ENCODE peak calls at places on chromosomes 5 and 9, in seven cellular contexts. F is bronchial epithelial cell, Z is HepG2, K is cardiac fibroblast, R is lung, Y is hepatocyte, T is GM20000. G is an unnamed sample.

GRCh38 chr9:2663886-2664674 is 42.5 kb downstream of the VLDLR start:
- DNase-seq in F (no peak), Z (no peak), K (no peak), R (no peak), Y (no peak), T (no peak), G (no peak)

GRCh38 chr5:177336112-177336511 is 15.4 kb downstream of the LMAN2 start:
- DNase-seq in F (no peak), Z (peak), K (no peak), R (no peak), Y (no peak), T (no peak), G (no peak)

GRCh38 chr9:115930472-115930871 is 223.1 kb upstream of the PAPPA start:
- DNase-seq in F (peak), Z (no peak), K (peak), R (no peak), Y (no peak), T (no peak), G (no peak)

GRCh38 chr9:71755869-71756268 is 12.4 kb downstream of the CEMIP2 start:
- DNase-seq in F (no peak), Z (no peak), K (no peak), R (no peak), Y (no peak), T (no peak), G (no peak)

GRCh38 chr5:178545156-178545555 is 45.0 kb downstream of the COL23A1 start:
- DNase-seq in F (no peak), Z (no peak), K (no peak), R (no peak), Y (no peak), T (no peak), G (no peak)

GRCh38 chr5:128084228-128085167 is 932 bp downstream of the SLC12A2 start:
- DNase-seq in F (peak), Z (no peak), K (peak), R (peak), Y (peak), T (peak), G (peak)

GRCh38 chr5:43602818-43603534 is at the start of gene NNT:
- DNase-seq in F (no peak), Z (peak), K (peak), R (peak), Y (peak), T (peak), G (peak)

GRCh38 chr5:170307575-170308465 is 10.2 kb upstream of the LCP2 start:
- DNase-seq in F (peak), Z (no peak), K (peak), R (peak), Y (peak), T (no peak), G (no peak)

GRCh38 chr5:144254552-144254951 is 83.9 kb downstream of the KCTD16 start:
- DNase-seq in F (no peak), Z (no peak), K (no peak), R (no peak), Y (no peak), T (no peak), G (no peak)

GRCh38 chr5:173786296-173787187 is 101.6 kb upstream of the CPEB4 start:
- DNase-seq in F (no peak), Z (no peak), K (no peak), R (no peak), Y (no peak), T (peak), G (no peak)

GRCh38 chr5:84494453-84494852 is 109.8 kb upstream of the EDIL3 start:
- DNase-seq in F (peak), Z (no peak), K (peak), R (no peak), Y (no peak), T (no peak), G (no peak)

GRCh38 chr9:98207606-98208005 is 15.2 kb upstream of the CORO2A start:
- DNase-seq in F (no peak), Z (no peak), K (no peak), R (no peak), Y (no peak), T (no peak), G (no peak)
- TF ChIP-seq CTCF in F (peak), Z (peak), K (no peak), R (no peak), Y (peak), T (no peak), G (no peak)

GRCh38 chr5:135454946-135455345 is 2.8 kb upstream of the TIFAB start:
- DNase-seq in F (no peak), Z (no peak), K (no peak), R (no peak), Y (no peak), T (no peak), G (no peak)
- TF ChIP-seq CTCF in F (no peak), Z (no peak), K (no peak), R (no peak), Y (no peak), T (no peak), G (no peak)

DNA sequence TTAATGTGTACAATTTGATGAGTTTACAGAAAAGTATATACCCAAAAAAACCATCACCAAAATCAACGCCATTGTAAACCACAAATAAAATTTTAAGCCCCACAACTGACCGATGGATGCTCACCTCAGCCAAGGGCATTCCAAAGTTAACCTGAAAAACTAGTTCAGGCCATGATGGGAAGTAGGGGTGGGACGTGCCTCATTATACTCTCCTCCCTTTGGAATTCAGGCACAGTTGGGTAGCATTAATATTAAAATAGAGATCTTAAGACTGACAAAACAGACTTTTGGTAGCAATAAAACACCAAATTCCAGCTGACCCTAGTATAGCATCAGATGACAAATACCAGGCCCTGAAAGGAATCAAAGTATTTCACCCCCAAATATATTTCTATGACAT is 129.0 kb downstream of the CDH18 start:
- DNase-seq in F (no peak), Z (no peak), K (no peak), R (no peak), Y (no peak), T (no peak), G (no peak)
- TF ChIP-seq CTCF in F (no peak), Z (no peak), K (no peak), R (no peak), Y (no peak), T (no peak), G (no peak)

GRCh38 chr9:37301369-37302172 is 120.9 kb upstream of the GRHPR start:
- DNase-seq in F (no peak), Z (no peak), K (no peak), R (no peak), Y (no peak), T (no peak), G (no peak)
- TF ChIP-seq CTCF in F (no peak), Z (no peak), K (no peak), R (no peak), Y (no peak), T (no peak), G (no peak)

GRCh38 chr5:33180900-33181299 is 259.9 kb upstream of the TARS1 start:
- DNase-seq in F (peak), Z (no peak), K (peak), R (no peak), Y (no peak), T (no peak), G (no peak)
- TF ChIP-seq CTCF in F (peak), Z (peak), K (peak), R (no peak), Y (peak), T (no peak), G (peak)

DNA sequence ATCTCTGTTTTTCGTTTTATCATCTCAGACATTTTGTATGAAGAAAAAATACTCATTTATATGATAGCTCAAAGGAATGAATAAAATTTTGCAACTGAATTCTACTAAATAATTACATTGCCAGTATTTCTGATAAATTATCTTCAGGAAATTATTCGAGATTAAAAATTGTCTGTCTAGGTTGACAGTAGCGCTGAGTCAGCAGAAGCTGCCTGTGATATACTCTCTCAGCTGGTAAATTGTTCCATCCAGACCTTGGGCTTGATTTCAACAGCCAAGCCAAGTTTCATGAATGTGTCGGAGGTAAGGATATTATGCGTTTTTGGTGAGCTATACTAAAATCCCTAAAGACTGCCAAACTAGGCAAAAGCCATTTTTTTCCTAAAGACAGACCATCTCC is 17.5 kb downstream of the LECT2 start:
- DNase-seq in F (no peak), Z (no peak), K (no peak), R (no peak), Y (no peak), T (no peak), G (no peak)
- TF ChIP-seq CTCF in F (no peak), Z (no peak), K (no peak), R (no peak), Y (no peak), T (no peak), G (no peak)

DNA sequence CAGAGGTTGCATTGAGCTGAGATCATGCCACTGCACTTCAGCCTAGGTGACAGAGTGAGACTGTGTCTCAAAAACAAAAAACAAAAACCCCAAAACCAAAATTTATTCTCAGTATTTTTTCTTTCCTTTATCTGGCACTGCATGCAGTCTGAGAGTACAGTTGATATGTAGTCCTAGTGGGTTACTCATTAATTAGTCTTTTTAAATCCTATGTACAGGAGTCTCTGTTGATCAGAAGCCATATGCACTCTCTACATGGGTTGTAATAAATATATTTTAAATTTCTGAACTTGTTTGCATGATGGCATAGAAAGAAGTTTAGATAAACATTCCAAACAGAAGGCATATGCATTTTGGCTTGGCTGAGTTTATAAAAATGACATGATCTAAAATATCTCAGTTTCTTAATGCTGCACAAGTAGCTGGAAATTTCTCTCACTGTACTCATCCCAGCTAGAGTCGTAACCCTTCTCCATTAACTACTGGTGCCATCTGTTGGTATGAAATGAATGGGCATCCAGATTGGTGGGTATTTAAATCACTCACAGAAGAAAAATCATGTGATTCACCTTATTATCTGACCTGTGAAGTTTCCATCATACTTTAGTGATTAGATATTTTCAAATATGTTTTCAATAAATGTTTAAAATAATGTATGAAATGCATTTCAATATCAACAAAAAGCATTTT is 284.8 kb downstream of the CTNND2 start:
- DNase-seq in F (peak), Z (peak), K (no peak), R (no peak), Y (peak), T (no peak), G (no peak)
- TF ChIP-seq CTCF in F (no peak), Z (peak), K (no peak), R (no peak), Y (peak), T (no peak), G (peak)

GRCh38 chr5:71782771-71783770 is 64.0 kb downstream of the CARTPT start:
- DNase-seq in F (peak), Z (peak), K (peak), R (peak), Y (peak), T (peak), G (peak)

GRCh38 chr5:71780597-71780996 is 61.5 kb downstream of the CARTPT start:
- DNase-seq in F (no peak), Z (no peak), K (no peak), R (no peak), Y (no peak), T (no peak), G (no peak)

GRCh38 chr5:71783891-71784290 is 64.8 kb downstream of the CARTPT start:
- DNase-seq in F (no peak), Z (no peak), K (no peak), R (no peak), Y (no peak), T (no peak), G (no peak)

GRCh38 chr5:71782393-71782770 is 63.3 kb downstream of the CARTPT start:
- DNase-seq in F (no peak), Z (no peak), K (no peak), R (no peak), Y (no peak), T (no peak), G (no peak)

DNA sequence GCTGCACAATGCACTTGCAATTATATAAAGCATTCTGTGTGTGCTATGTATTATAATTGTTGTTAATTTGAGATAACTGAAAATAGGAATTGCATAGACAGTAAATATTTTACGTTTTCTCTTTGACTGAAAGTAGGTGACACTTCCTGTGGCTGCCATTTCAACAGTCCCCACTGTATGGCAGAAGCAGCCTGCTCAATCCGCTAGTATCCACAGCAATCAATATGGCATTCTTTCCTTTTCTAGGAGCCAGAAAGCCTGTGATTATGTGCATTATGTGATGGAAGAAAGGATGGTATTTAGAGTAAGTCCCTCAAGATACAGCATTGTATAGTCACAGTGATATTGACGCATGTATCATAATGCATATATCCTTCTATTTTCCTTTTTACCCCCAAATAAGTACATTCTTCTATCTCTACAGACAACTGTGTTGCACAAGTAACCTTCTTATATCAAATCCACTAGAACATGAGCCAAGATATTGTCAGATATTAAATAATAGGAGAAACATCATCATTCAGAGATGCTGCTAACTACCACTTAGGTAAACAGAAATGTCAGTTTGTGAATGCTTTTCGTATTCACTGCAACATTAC is 59.7 kb downstream of the CARTPT start:
- DNase-seq in F (peak), Z (peak), K (peak), R (no peak), Y (peak), T (no peak), G (no peak)
- TF ChIP-seq CTCF in F (peak), Z (peak), K (peak), R (no peak), Y (peak), T (peak), G (peak)

G was measured in nephron progenitor cell.